ENCODE peak calls at places on chromosome 3, in four cellular contexts. T is mammary epithelial cell, U is left ventricle myocardium inferior, S is brain microvascular endothelial cell. X is an unnamed sample.

GRCh38 chr3:82265747-82266146 is 504.3 kb upstream of the GBE1 start:
- DNase-seq in T (no peak), U (no peak), S (no peak), X (no peak)

GRCh38 chr3:142213298-142213697 is 12.1 kb downstream of the GK5 start:
- DNase-seq in T (no peak), U (no peak), S (no peak), X (peak; percentile 93)

GRCh38 chr3:130516645-130517512 is at the start of gene COL6A6:
- DNase-seq in T (peak; percentile 1), U (no peak), S (no peak), X (no peak)

GRCh38 chr3:171620825-171621434 is 160.7 kb upstream of the TNIK start:
- DNase-seq in T (peak; percentile 11), U (no peak), S (peak; percentile 83), X (peak; percentile 24)

GRCh38 chr3:82643948-82644347 is 882.5 kb upstream of the GBE1 start:
- DNase-seq in T (peak; percentile 16), U (no peak), S (no peak), X (no peak)

GRCh38 chr3:150319900-150320299 is 88.2 kb upstream of the TSC22D2 start:
- DNase-seq in T (peak; percentile 98), U (no peak), S (peak; percentile 93), X (peak; percentile 98)

GRCh38 chr3:73753985-73754384 is 129.2 kb upstream of the PDZRN3 start:
- DNase-seq in T (no peak), U (no peak), S (no peak), X (no peak)

GRCh38 chr3:46931631-46932441 is 44.7 kb downstream of the CCDC12 start:
- DNase-seq in T (no peak), U (peak; percentile 71), S (peak; percentile 41), X (peak; percentile 62)

GRCh38 chr3:183211390-183211789 is 41.7 kb upstream of the B3GNT5 start:
- DNase-seq in T (no peak), U (peak; percentile 23), S (no peak), X (no peak)

GRCh38 chr3:131338948-131339640 is 42.5 kb upstream of the NUDT16 start:
- DNase-seq in T (no peak), U (no peak), S (no peak), X (no peak)

GRCh38 chr3:127452321-127452821 is 138.2 kb downstream of the TPRA1 start:
- DNase-seq in T (no peak), U (no peak), S (no peak), X (no peak)

GRCh38 chr3:149120051-149120972 is 9.1 kb upstream of the HPS3 start:
- DNase-seq in T (peak; percentile 35), U (no peak), S (peak; percentile 31), X (peak; percentile 85)

GRCh38 chr3:46095307-46095706 is 68.0 kb upstream of the XCR1 start:
- DNase-seq in T (no peak), U (no peak), S (no peak), X (no peak)

GRCh38 chr3:134034005-134034785 is 4.5 kb upstream of the SLCO2A1 start:
- DNase-seq in T (no peak), U (no peak), S (no peak), X (no peak)

GRCh38 chr3:192986399-192986798 is 68.7 kb upstream of the MB21D2 start:
- DNase-seq in T (no peak), U (no peak), S (no peak), X (no peak)

GRCh38 chr3:176521531-176522175 is 675.6 kb downstream of the TBL1XR1 start:
- DNase-seq in T (no peak), U (no peak), S (peak; percentile 4), X (peak; percentile 73)

GRCh38 chr3:176855901-176856486 is 341.3 kb downstream of the TBL1XR1 start:
- DNase-seq in T (no peak), U (no peak), S (no peak), X (no peak)

GRCh38 chr3:43906847-43907507 is 216.2 kb downstream of the ABHD5 start:
- DNase-seq in T (no peak), U (no peak), S (no peak), X (no peak)
- H3K4me3 ChIP-seq in T (no peak overlapping the region), U (no peak overlapping the region), S (no peak overlapping the region), X (no peak overlapping the region)

DNA sequence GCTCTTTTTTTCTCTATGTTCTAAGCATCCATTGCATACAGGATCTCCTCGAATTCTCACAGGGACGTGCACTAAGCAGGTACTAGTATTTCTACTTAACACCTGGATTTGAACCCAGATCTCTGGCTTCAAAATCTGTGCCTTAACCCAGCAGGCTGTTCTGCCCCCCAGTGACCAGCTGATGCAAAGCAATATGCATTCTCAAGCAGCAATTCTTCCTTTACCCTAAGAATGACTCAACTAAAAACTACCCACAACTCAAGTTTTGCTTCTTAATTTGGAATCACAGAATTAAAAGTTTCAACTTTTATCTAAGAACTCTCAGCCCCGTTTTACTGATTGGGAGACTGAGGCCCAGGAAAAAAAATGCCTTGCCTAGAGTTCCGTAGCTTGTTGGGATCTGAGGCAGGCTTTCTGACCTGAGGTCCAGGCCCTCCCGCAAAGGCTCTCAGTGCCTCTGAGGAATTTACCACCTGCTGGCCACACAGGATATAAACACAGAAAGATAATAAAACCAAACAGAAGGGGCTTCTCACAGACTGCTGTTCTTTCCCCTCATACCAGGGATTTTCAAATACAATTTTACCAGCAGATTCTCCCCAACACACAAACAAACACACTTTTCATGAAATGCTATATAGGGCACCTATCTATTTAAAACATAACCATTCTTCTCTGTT is 115.4 kb upstream of the RAD18 start:
- DNase-seq in T (no peak), U (no peak), S (no peak), X (no peak)
- TF ChIP-seq CTCF in T (peak; percentile 12), U (no peak), S (peak; percentile 22), X (no peak)

GRCh38 chr3:71088019-71088711 is 495.4 kb downstream of the FOXP1 start:
- DNase-seq in T (no peak), U (no peak), S (no peak), X (no peak)

GRCh38 chr3:71092665-71093064 is 490.9 kb downstream of the FOXP1 start:
- DNase-seq in T (no peak), U (no peak), S (no peak), X (no peak)

GRCh38 chr3:71088742-71089141 is 494.8 kb downstream of the FOXP1 start:
- DNase-seq in T (no peak), U (no peak), S (no peak), X (no peak)

GRCh38 chr3:71089271-71089670 is 494.3 kb downstream of the FOXP1 start:
- DNase-seq in T (no peak), U (no peak), S (no peak), X (peak; percentile 29)

DNA sequence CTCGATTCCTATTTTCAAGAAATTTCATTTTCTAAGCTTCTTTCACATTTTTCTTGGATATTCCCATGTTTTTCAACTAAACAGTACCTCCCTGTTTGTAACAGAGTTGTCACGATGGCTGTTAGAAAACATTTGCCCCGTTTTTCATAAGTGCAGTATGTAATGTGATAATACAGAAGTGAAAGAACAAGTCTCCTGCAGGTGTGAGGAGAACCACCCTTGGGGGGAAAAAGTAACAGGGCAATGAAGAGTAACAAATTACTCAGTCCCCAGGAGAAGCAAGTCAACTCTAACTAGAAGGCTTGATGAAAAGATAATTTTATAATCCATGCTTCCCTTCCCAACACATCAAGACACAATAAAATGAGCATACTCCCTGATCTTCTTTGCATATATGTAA is 493.3 kb downstream of the FOXP1 start:
- DNase-seq in T (no peak), U (no peak), S (no peak), X (no peak)
- H3K4me3 ChIP-seq in T (no peak overlapping the region), U (no peak overlapping the region), S (no peak overlapping the region), X (no peak overlapping the region)

DNA sequence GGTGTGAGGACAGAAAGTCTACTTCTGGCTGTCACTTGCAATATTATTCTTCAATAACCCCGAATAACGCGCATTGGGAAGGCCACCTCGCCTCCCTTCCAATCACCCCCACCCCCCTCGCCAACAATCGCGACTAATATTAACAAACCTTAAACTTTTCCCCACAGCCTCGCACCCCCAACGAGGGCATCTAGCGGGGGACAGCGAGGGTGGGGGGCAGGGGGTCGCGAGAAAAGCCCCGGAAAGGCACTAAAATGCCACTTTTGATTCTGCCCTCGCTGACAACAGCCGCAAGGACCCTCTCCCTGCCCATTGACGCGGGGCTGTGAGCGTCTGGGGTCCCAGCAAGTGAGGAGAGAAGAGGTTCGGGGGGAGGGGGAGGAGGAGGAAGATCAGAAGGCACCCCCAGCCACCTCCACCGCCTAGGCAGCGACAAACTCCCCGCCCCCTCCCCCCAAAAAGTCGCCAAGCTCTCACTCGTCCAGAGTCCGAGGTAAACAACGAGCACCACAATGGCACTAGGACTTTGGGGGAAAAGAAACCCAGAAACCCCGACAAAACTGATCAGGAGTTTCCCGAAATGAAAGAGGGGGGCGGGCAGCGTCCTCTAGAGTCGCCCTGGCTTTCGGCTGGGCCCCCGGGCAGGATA is 802 bp downstream of the SATB1 start:
- DNase-seq in T (no peak), U (peak; percentile 24), S (no peak), X (no peak)
- TF ChIP-seq CTCF in T (no peak), U (no peak), S (no peak), X (no peak)

DNA sequence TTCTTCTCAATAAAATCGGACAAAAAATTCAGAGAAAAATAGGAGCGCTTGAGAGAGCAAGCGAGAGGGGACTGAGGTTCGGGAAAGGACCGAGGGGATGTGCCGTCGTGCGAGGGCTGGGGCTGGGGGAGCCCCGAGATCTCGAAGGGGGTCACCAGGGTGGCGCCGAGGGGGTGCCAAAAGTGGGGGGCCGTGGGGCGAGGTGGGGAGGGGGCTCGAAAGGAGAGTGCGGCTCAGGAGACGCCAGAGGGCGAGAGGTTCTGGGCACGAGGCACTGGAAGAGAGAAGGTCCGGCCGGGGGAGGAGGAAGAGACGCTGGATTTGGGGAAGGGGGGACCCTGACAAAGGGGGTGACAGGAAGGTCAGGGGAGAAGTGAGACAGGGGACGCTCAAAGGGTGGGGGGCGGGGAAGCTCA is 783 bp downstream of the IGF2BP2 start:
- DNase-seq in T (peak; percentile 43), U (no peak), S (no peak), X (peak; percentile 49)
- H3K4me3 ChIP-seq in T (peak overlapping the region; percentile 90), U (peak overlapping the region; percentile 88), S (peak overlapping the region; percentile 89), X (peak overlapping the region; percentile 87)

GRCh38 chr3:160213181-160213580 is 12.0 kb upstream of the C3orf80 start:
- DNase-seq in T (no peak), U (no peak), S (no peak), X (peak; percentile 21)
- TF ChIP-seq CTCF in T (no peak), U (no peak), S (no peak), X (no peak)

DNA sequence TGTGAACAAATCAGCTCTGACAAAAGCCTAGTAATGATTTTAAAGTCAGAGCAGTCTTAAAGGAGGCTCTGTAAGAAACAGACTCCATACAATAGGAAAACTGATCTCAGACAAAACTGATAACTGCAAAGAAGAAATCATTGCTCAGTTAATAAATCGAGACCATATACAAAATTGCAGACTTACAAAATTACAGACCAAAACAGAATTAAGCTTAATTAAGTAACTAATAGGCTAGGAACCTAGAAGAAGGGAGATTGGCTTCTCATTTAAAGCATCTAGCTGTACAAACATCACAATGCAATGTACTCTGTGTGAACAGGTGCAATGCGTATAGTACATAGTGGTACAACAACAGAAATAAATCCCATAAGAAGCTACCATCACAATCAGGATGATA is 46.3 kb downstream of the ZBTB20 start:
- DNase-seq in T (no peak), U (no peak), S (no peak), X (no peak)
- H3K4me3 ChIP-seq in T (no peak overlapping the region), U (peak overlapping the region; percentile 66), S (no peak overlapping the region), X (no peak overlapping the region)

GRCh38 chr3:184577546-184577945 is 16.0 kb downstream of the EPHB3 start:
- DNase-seq in T (no peak), U (no peak), S (no peak), X (no peak)
- TF ChIP-seq CTCF in T (no peak), U (no peak), S (no peak), X (no peak)